ENCODE peak calls at places on chromosomes 12 and 14, in ten cellular contexts. F is neuronal stem cell, E is fibroblast of lung, I is dorsolateral prefrontal cortex, U is MM.1S, Y is colonic mucosa, K is left ventricle myocardium inferior, J is GM23248, P is upper lobe of right lung, S is aorta. Q is an unnamed sample. For H3K27me3, the result is how much of the 10 kb centered on the place peaks cover.

GRCh38 chr14:98474900-98475299 is 797.1 kb downstream of the BCL11B start:
- DNase-seq in F (no peak), E (peak), I (no peak), U (no peak), Y (no peak), K (no peak), J (no peak), P (no peak), S (no peak), Q (no peak)

GRCh38 chr14:100140452-100141132 is 18.9 kb downstream of the DEGS2 start:
- DNase-seq in F (peak), E (peak), I (no peak), U (no peak), Y (peak), K (no peak), J (no peak), P (peak), S (no peak), Q (no peak)

GRCh38 chr12:114393569-114393968 is 12.4 kb downstream of the TBX5 start:
- DNase-seq in F (no peak), E (no peak), I (no peak), U (no peak), Y (no peak), K (no peak), J (no peak), P (no peak), S (no peak), Q (no peak)

GRCh38 chr12:132074216-132074615 is 69.9 kb downstream of the DDX51 start:
- DNase-seq in F (no peak), E (no peak), I (no peak), U (no peak), Y (no peak), K (no peak), J (no peak), P (no peak), S (no peak), Q (no peak)

GRCh38 chr12:25712169-25712568 is 159.1 kb upstream of the LMNTD1 start:
- DNase-seq in F (no peak), E (no peak), I (no peak), U (peak), Y (no peak), K (no peak), J (no peak), P (no peak), S (no peak), Q (no peak)

GRCh38 chr12:5333096-5333495 is 98.8 kb upstream of the NTF3 start:
- DNase-seq in F (no peak), E (no peak), I (no peak), U (no peak), Y (no peak), K (no peak), J (no peak), P (no peak), S (no peak), Q (no peak)

GRCh38 chr12:11609045-11609444 is 40.4 kb upstream of the ETV6 start:
- DNase-seq in F (no peak), E (no peak), I (no peak), U (no peak), Y (no peak), K (no peak), J (no peak), P (no peak), S (no peak), Q (no peak)

GRCh38 chr12:100926669-100927248 is 132.2 kb downstream of the ANO4 start:
- DNase-seq in F (peak), E (peak), I (no peak), U (no peak), Y (peak), K (no peak), J (peak), P (no peak), S (no peak), Q (no peak)

GRCh38 chr12:25311501-25311900 is 60.8 kb upstream of the KRAS start:
- DNase-seq in F (no peak), E (peak), I (no peak), U (no peak), Y (no peak), K (no peak), J (peak), P (no peak), S (no peak), Q (no peak)

GRCh38 chr14:95889236-95889979 is 12.8 kb downstream of the TUNAR start:
- DNase-seq in F (no peak), E (no peak), I (no peak), U (peak), Y (no peak), K (no peak), J (no peak), P (no peak), S (no peak), Q (no peak)

GRCh38 chr12:106837782-106838181 is 63.3 kb downstream of the RIC8B start:
- DNase-seq in F (no peak), E (no peak), I (no peak), U (no peak), Y (no peak), K (no peak), J (no peak), P (no peak), S (peak), Q (no peak)

GRCh38 chr14:79749051-79749450 is 462.3 kb downstream of the DIO2 start:
- DNase-seq in F (no peak), E (no peak), I (no peak), U (no peak), Y (no peak), K (no peak), J (no peak), P (no peak), S (no peak), Q (no peak)

GRCh38 chr12:120903382-120903817 is 758 bp downstream of the SPPL3 start:
- DNase-seq in F (peak), E (peak), I (peak), U (no peak), Y (peak), K (peak), J (peak), P (peak), S (peak), Q (peak)

GRCh38 chr14:99634443-99634842 is 10.5 kb upstream of the HHIPL1 start:
- DNase-seq in F (no peak), E (no peak), I (no peak), U (no peak), Y (no peak), K (no peak), J (no peak), P (no peak), S (no peak), Q (no peak)

GRCh38 chr14:105356927-105357326 is 41.4 kb upstream of the TEX22 start:
- DNase-seq in F (no peak), E (no peak), I (no peak), U (no peak), Y (no peak), K (no peak), J (no peak), P (no peak), S (no peak), Q (no peak)

GRCh38 chr14:47269788-47270492 is 405.5 kb downstream of the MDGA2 start:
- DNase-seq in F (no peak), E (no peak), I (no peak), U (no peak), Y (no peak), K (no peak), J (peak), P (no peak), S (no peak), Q (no peak)

GRCh38 chr12:31203261-31203660 is 122.7 kb downstream of the SINHCAF start:
- DNase-seq in F (no peak), E (no peak), I (no peak), U (no peak), Y (no peak), K (no peak), J (no peak), P (no peak), S (no peak), Q (no peak)

GRCh38 chr12:6437586-6437985 is 7.2 kb upstream of the CD27 start:
- DNase-seq in F (no peak), E (no peak), I (no peak), U (no peak), Y (no peak), K (no peak), J (no peak), P (peak), S (no peak), Q (no peak)

GRCh38 chr14:60981626-60982455 is 796 bp downstream of the SLC38A6 start:
- DNase-seq in F (no peak), E (peak), I (no peak), U (no peak), Y (no peak), K (no peak), J (peak), P (no peak), S (no peak), Q (no peak)

GRCh38 chr12:74641694-74642093 is 104.1 kb downstream of the ATXN7L3B start:
- DNase-seq in F (no peak), E (no peak), I (no peak), U (no peak), Y (no peak), K (no peak), J (no peak), P (no peak), S (peak), Q (no peak)

GRCh38 chr14:20799444-20799843 is 3.2 kb downstream of the RNASE1 start:
- DNase-seq in F (no peak), E (no peak), I (no peak), U (no peak), Y (no peak), K (no peak), J (no peak), P (no peak), S (no peak), Q (no peak)

GRCh38 chr14:60956202-60956601 is 24.7 kb downstream of the TRMT5 start:
- DNase-seq in F (no peak), E (no peak), I (no peak), U (no peak), Y (no peak), K (no peak), J (no peak), P (no peak), S (no peak), Q (no peak)

GRCh38 chr14:23351681-23352505 is 794 bp downstream of the SLC22A17 start:
- DNase-seq in F (peak), E (peak), I (no peak), U (no peak), Y (no peak), K (no peak), J (peak), P (no peak), S (peak), Q (no peak)

GRCh38 chr12:116159175-116159574 is 118.3 kb downstream of the MED13L start:
- DNase-seq in F (no peak), E (peak), I (no peak), U (no peak), Y (no peak), K (no peak), J (peak), P (no peak), S (no peak), Q (no peak)

GRCh38 chr14:98889836-98890185 is 382.2 kb downstream of the BCL11B start:
- DNase-seq in F (no peak), E (no peak), I (no peak), U (no peak), Y (no peak), K (no peak), J (no peak), P (no peak), S (peak), Q (peak)

GRCh38 chr14:35140718-35141581 is 18.6 kb downstream of the PRORP start:
- DNase-seq in F (no peak), E (peak), I (no peak), U (peak), Y (no peak), K (no peak), J (peak), P (no peak), S (no peak), Q (no peak)

GRCh38 chr12:14836336-14837210 is 6.8 kb downstream of the ART4 start:
- DNase-seq in F (no peak), E (peak), I (no peak), U (no peak), Y (no peak), K (no peak), J (peak), P (no peak), S (no peak), Q (no peak)

GRCh38 chr14:92794547-92794941 is 439 bp downstream of the GOLGA5 start:
- DNase-seq in F (no peak), E (peak), I (no peak), U (no peak), Y (no peak), K (peak), J (peak), P (no peak), S (no peak), Q (no peak)

GRCh38 chr14:34018125-34018524 is 67.3 kb upstream of the EGLN3 start:
- DNase-seq in F (no peak), E (no peak), I (no peak), U (no peak), Y (no peak), K (no peak), J (no peak), P (no peak), S (no peak), Q (no peak)

GRCh38 chr12:100445081-100445481 is 28.6 kb upstream of the NR1H4 start:
- DNase-seq in F (no peak), E (no peak), I (no peak), U (no peak), Y (no peak), K (no peak), J (no peak), P (no peak), S (no peak), Q (no peak)

GRCh38 chr12:121800694-121801600 is 2.9 kb upstream of the SETD1B start:
- DNase-seq in F (no peak), E (peak), I (peak), U (peak), Y (peak), K (peak), J (peak), P (peak), S (peak), Q (peak)

GRCh38 chr12:104632724-104633181 is 176.0 kb downstream of the CHST11 start:
- DNase-seq in F (no peak), E (peak), I (no peak), U (no peak), Y (no peak), K (no peak), J (peak), P (no peak), S (no peak), Q (peak)

GRCh38 chr14:36505892-36506731 is 13.9 kb downstream of the NKX2-1 start:
- DNase-seq in F (no peak), E (no peak), I (no peak), U (no peak), Y (no peak), K (no peak), J (no peak), P (peak), S (no peak), Q (no peak)

GRCh38 chr14:36505193-36505815 is 14.7 kb downstream of the NKX2-1 start:
- DNase-seq in F (no peak), E (no peak), I (no peak), U (peak), Y (no peak), K (no peak), J (no peak), P (peak), S (no peak), Q (peak)

GRCh38 chr14:36507847-36508417 is 12.1 kb downstream of the NKX2-1 start:
- DNase-seq in F (no peak), E (no peak), I (no peak), U (no peak), Y (no peak), K (no peak), J (no peak), P (no peak), S (no peak), Q (no peak)

GRCh38 chr14:36508418-36509051 is 11.5 kb downstream of the NKX2-1 start:
- DNase-seq in F (no peak), E (no peak), I (no peak), U (no peak), Y (no peak), K (no peak), J (no peak), P (peak), S (no peak), Q (no peak)

GRCh38 chr14:36506732-36507614 is 13.1 kb downstream of the NKX2-1 start:
- DNase-seq in F (no peak), E (no peak), I (no peak), U (no peak), Y (no peak), K (no peak), J (no peak), P (peak), S (no peak), Q (no peak)
- H3K27me3 ChIP-seq in F (under half), E (half or more), I (half or more), U (under half), Y (half or more), K (half or more), J (half or more), P (half or more), S (under half), Q (half or more)

DNA sequence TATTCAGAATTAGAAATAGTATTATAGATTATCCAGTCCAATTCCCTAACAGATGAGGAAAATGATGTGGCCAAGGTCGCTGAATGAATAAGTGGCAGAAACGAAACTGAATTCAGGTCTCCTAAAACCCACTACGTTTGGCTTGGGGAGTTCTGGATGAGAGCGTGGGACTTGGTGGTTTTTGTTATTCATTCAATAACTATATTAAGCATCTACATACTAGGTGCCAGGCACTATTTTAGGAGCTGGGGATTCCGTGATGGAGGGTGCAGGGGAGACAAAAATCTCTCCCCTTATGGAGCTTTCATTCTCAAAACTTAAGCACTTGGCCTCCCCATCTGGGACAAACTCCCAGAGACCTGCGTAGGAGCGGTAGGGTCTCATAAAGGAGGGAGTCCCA is 785 bp upstream of the CCDC184 start:
- DNase-seq in F (no peak), E (no peak), I (no peak), U (no peak), Y (no peak), K (no peak), J (peak), P (no peak), S (no peak), Q (no peak)
- H3K27me3 ChIP-seq in F (under half), E (half or more), I (under half), U (under half), Y (under half), K (half or more), J (under half), P (half or more), S (under half), Q (under half)

GRCh38 chr14:90730367-90730766 is 85.9 kb downstream of the TTC7B start:
- DNase-seq in F (no peak), E (no peak), I (no peak), U (no peak), Y (no peak), K (no peak), J (no peak), P (no peak), S (no peak), Q (no peak)
- H3K27me3 ChIP-seq in F (under half), E (under half), I (under half), U (under half), Y (under half), K (under half), J (under half), P (under half), S (under half), Q (under half)

GRCh38 chr14:94775082-94775874 is 5.4 kb upstream of the GSC start:
- DNase-seq in F (no peak), E (no peak), I (no peak), U (no peak), Y (no peak), K (no peak), J (no peak), P (no peak), S (peak), Q (no peak)
- H3K27me3 ChIP-seq in F (under half), E (under half), I (half or more), U (under half), Y (half or more), K (half or more), J (under half), P (half or more), S (under half), Q (half or more)

DNA sequence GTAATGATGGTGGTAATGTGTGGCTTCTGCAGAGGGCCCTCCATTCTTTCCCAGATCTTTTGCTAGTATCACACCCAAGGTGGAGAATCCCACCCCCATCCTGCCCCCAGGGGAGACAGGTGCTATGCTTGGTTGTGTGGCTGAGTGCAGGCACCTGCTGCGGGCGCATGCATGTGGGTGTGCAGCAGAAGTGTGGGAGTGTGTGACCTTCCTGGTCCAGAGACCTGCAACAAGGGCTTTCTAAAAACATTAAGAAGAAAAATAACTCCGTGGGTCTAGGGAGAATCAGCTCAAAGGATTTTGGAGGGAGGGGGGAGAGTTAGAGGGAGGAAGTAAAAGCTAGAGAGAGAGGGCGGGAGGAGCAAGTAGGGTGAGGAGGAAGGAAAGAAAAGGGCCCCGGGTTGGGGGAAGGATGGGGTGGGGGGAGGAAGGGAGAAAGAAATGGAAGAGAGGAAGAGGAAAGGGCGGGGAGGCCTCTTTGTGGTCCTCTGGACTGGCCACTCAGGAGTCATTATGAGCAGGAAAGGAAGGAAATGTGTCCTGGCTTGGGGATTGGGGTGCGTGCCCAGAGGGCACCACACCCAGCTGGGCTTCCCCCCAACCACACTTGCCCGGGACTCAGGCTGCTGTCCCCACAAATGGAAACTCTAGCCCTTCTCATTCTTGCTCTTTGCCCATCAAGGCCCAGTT is 3.0 kb upstream of the FIGNL2 start:
- DNase-seq in F (no peak), E (no peak), I (no peak), U (no peak), Y (no peak), K (peak), J (no peak), P (no peak), S (no peak), Q (no peak)
- H3K27me3 ChIP-seq in F (under half), E (under half), I (under half), U (half or more), Y (under half), K (under half), J (under half), P (under half), S (under half), Q (under half)

DNA sequence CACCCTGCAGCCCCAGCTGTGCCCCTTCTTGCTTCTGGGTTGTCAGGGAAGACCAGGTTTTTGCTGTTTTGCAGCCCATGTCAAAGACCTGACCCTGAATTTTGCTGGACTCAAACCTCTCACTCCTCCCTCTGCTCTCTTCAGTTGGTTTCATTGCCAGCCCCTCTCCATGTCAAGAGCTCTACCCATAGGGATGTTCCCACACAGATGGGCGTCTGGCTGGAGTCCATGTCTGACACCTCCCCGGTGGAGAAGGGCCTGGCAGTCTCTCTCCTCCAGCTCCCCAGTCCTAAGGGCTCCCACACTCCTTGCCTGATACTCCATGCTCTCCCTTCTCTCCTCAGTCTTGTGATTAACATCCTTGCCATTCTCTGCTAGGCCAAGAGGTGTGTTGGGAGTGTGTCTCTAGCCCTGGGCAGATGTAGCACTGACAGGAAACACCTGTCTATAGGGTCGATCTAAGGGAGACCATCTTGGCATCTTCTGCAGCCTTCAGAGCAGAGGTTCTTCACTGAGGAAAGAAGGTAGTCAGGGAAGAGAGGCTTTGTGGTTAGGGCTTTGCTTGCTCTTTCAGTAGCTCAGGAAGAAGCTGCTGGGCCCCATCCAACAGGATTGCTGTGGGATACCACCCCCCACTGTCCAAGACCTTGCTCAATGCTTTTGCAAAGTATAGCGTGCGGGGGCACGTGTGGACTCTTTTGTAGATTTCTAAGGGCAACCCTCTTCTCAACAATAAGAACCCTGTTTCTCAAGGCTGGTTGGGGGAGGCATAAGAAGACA is 4.7 kb downstream of the ASIC1 start:
- DNase-seq in F (no peak), E (peak), I (no peak), U (no peak), Y (no peak), K (no peak), J (no peak), P (no peak), S (no peak), Q (no peak)
- H3K27me3 ChIP-seq in F (under half), E (under half), I (under half), U (under half), Y (under half), K (under half), J (under half), P (under half), S (under half), Q (under half)

Q was measured in RWPE2.